ENCODE peak calls at places on chromosomes 16 and 17, in five cellular contexts. Q is GM10248, X is progenitor cell of endocrine pancreas, Y is fibroblast of pulmonary artery, D is MCF 10A. B is an unnamed sample.
A peak's percentile ranks its signal among the peaks of the same experiment; 100 is the strongest.

GRCh38 chr17:19378416-19379293 is at the start of gene MAPK7:
- DNase-seq in Y (no peak), D (no peak), X (no peak), Q (no peak), B (no peak)

GRCh38 chr16:28259091-28259780 is 33.1 kb upstream of the SBK1 start:
- DNase-seq in Y (no peak), D (no peak), Q (no peak), X (no peak), B (no peak)

GRCh38 chr17:62790554-62790953 is 17.6 kb downstream of the MARCHF10 start:
- DNase-seq in Y (peak; percentile 62), X (no peak), D (peak; percentile 70), Q (no peak), B (no peak)

GRCh38 chr17:68057531-68057952 is 22.0 kb downstream of the KPNA2 start:
- DNase-seq in X (no peak), Q (no peak), Y (peak; percentile 66), D (peak; percentile 41), B (peak; percentile 29)

GRCh38 chr16:15518412-15519351 is 84.3 kb downstream of the BMERB1 start:
- DNase-seq in X (no peak), Q (no peak), D (no peak), Y (peak; percentile 93), B (no peak)

GRCh38 chr17:21376835-21377690 is 906 bp downstream of the KCNJ12 start:
- DNase-seq in Q (no peak), Y (peak; percentile 16), D (no peak), X (no peak), B (peak; percentile 31)

GRCh38 chr16:57379579-57379978 is 7.3 kb downstream of the CX3CL1 start:
- DNase-seq in Y (no peak), Q (no peak), X (no peak), D (peak; percentile 83), B (no peak)

GRCh38 chr17:29844339-29845048 is 85.5 kb downstream of the SSH2 start:
- DNase-seq in Q (no peak), X (no peak), D (no peak), Y (peak; percentile 70), B (no peak)

GRCh38 chr16:82876951-82877350 is 250.2 kb downstream of the CDH13 start:
- DNase-seq in X (no peak), Q (no peak), D (no peak), Y (no peak), B (no peak)

GRCh38 chr17:79036181-79036580 is 12.2 kb downstream of the C1QTNF1 start:
- DNase-seq in D (no peak), Q (no peak), X (no peak), Y (no peak), B (no peak)

GRCh38 chr17:75922963-75923874 is 17.6 kb downstream of the FBF1 start:
- DNase-seq in Y (no peak), Q (no peak), D (no peak), X (no peak), B (no peak)

GRCh38 chr16:48462146-48462740 is 77.0 kb upstream of the SIAH1 start:
- DNase-seq in X (no peak), Q (no peak), D (peak; percentile 71), Y (peak; percentile 43), B (no peak)

GRCh38 chr17:61492759-61493526 is 40.7 kb downstream of the TBX4 start:
- DNase-seq in X (no peak), Q (no peak), Y (peak; percentile 18), D (no peak), B (no peak)

GRCh38 chr17:67891481-67892119 is 66.3 kb downstream of the BPTF start:
- DNase-seq in Y (peak; percentile 77), X (no peak), D (peak; percentile 71), Q (no peak), B (no peak)

GRCh38 chr16:57147381-57148191 is 38.3 kb downstream of the PSME3IP1 start:
- DNase-seq in Q (no peak), D (no peak), Y (peak; percentile 50), X (no peak), B (peak; percentile 27)

GRCh38 chr16:23506606-23506994 is 3.7 kb downstream of the GGA2 start:
- DNase-seq in Y (no peak), D (no peak), Q (no peak), X (no peak), B (no peak)

GRCh38 chr16:16127469-16128116 is 95.7 kb downstream of the ABCC6 start:
- DNase-seq in Y (peak; percentile 79), D (peak; percentile 74), X (peak; percentile 60), Q (peak; percentile 79), B (peak; percentile 83)

GRCh38 chr17:79970576-79971068 is 65.0 kb downstream of the TBC1D16 start:
- DNase-seq in Y (peak; percentile 44), X (no peak), Q (no peak), D (peak; percentile 64), B (peak; percentile 34)

GRCh38 chr17:82933006-82933310 is 93.1 kb upstream of the ZNF750 start:
- DNase-seq in X (no peak), D (no peak), Q (no peak), Y (no peak), B (no peak)

GRCh38 chr17:69524854-69525253 is 110.4 kb downstream of the MAP2K6 start:
- DNase-seq in X (no peak), D (peak; percentile 42), Y (peak; percentile 9), Q (no peak), B (no peak)

GRCh38 chr17:38898812-38899348 is 26.5 kb upstream of the LASP1NB start:
- DNase-seq in Y (peak; percentile 31), D (no peak), X (no peak), Q (peak; percentile 95), B (no peak)

GRCh38 chr16:8931864-8932263 is 31.8 kb downstream of the USP7 start:
- DNase-seq in Y (peak; percentile 79), X (peak; percentile 39), Q (peak; percentile 38), D (peak; percentile 56), B (peak; percentile 65)

GRCh38 chr17:17781591-17782424 is 55.0 kb downstream of the SREBF1 start:
- DNase-seq in Q (peak; percentile 36), X (peak; percentile 36), Y (peak; percentile 45), D (peak; percentile 37), B (peak; percentile 39)

GRCh38 chr16:87086575-87086974 is 230.6 kb downstream of the C16orf95 start:
- DNase-seq in Q (no peak), Y (peak; percentile 7), X (no peak), D (no peak), B (no peak)

GRCh38 chr17:77869041-77869595 is 89.4 kb upstream of the TNRC6C start:
- DNase-seq in D (no peak), Q (no peak), Y (no peak), X (no peak), B (no peak)

GRCh38 chr17:42345396-42346078 is 42.7 kb downstream of the STAT3 start:
- DNase-seq in D (no peak), Y (no peak), Q (no peak), X (no peak), B (no peak)

GRCh38 chr17:8574687-8575086 is 55.8 kb downstream of the MYH10 start:
- DNase-seq in D (no peak), Y (peak; percentile 43), X (no peak), Q (no peak), B (no peak)
- TF ChIP-seq CTCF in D (no peak), Y (peak; percentile 35), X (peak; percentile 22), Q (no peak), B (peak; percentile 38)

DNA sequence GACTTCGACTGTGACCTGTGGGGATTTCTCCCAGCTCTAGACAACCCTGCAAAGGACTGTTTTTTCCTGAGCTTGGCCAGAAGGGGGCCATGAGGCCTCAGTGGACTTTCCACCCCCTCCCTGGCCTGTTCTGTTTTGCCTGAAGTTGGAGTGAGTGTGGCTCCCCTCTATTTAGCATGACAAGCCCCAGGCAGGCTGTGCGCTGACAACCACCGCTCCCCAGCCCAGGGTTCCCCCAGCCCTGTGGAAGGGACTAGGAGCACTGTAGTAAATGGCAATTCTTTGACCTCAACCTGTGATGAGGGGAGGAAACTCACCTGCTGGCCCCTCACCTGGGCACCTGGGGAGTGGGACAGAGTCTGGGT is 19.3 kb downstream of the NGFR start:
- DNase-seq in Y (peak; percentile 39), D (no peak), Q (no peak), X (no peak), B (no peak)
- TF ChIP-seq CTCF in Y (peak; percentile 39), D (no peak), Q (no peak), X (peak; percentile 38), B (no peak)

GRCh38 chr17:73342549-73343167 is 30.9 kb upstream of the CDC42EP4 start:
- DNase-seq in Q (no peak), X (no peak), D (no peak), Y (peak; percentile 74), B (no peak)
- TF ChIP-seq CTCF in Q (no peak), X (no peak), D (no peak), Y (peak; percentile 35), B (no peak)

GRCh38 chr16:4477966-4478365 is 1.8 kb downstream of the HMOX2 start:
- DNase-seq in X (no peak), Q (no peak), D (peak; percentile 73), Y (peak; percentile 66), B (peak; percentile 56)
- TF ChIP-seq CTCF in X (peak; percentile 32), Q (no peak), D (no peak), Y (peak; percentile 44), B (no peak)

GRCh38 chr17:11561702-11562101 is 36.6 kb upstream of the DNAH9 start:
- DNase-seq in X (no peak), Y (no peak), D (no peak), Q (no peak), B (no peak)
- TF ChIP-seq CTCF in X (no peak), Y (no peak), D (no peak), Q (no peak), B (no peak)

DNA sequence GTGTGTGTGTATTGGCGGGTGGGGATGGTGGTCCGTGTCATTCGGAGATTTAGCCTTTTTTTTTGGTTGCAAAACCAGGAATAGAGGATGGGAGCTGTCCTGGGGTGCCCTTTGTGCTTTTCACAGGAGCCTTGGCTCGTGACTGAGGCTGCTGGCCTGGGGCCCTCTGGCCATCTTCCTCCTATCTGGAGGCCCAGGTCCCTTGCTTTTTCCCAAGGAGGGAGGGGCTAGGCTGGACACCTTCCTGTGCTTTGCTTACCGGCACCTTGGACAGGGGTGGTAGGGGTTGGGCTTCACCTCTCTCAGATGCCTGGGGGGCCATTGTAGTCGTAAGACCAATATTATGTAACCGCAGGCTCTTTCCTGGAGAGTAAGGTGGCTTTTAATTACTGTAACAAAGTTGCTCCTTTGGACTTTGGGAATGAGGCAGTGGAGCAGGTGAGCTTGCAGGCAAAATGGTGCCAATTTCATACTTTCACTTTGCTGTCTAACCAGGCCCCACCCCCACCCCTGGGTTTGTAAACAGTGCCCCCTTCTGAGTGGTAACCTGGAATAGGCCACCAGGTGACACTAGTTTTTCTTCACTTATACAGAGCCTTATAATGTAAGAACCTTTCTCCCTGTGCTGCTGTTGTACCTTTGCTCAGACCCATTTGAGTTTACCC is 1.2 kb downstream of the DYNLL2 start:
- DNase-seq in X (no peak), Q (peak; percentile 64), D (peak; percentile 47), Y (peak; percentile 11), B (peak; percentile 13)
- TF ChIP-seq CTCF in X (peak; percentile 35), Q (peak; percentile 20), D (no peak), Y (peak; percentile 21), B (no peak)

DNA sequence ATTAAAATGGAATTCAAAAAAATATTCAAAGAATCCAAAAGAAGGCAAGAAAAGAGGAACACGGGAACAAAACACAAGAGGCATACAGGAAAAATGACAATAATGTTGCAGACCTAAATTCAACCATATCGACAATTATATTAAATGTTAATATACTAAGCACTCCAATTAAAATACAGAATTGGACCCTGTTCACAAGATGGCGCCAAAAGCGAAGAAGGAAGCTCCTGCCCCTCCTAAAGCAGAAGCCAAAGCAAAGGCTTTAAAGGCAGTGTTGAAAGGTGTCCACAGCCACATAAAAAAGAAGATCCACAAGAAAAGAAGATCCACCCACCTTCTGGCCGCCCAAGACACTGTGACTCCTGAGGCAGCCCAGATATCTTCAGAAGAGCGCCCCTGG is 6.3 kb upstream of the XAF1 start:
- DNase-seq in Q (no peak), D (peak; percentile 43), Y (peak; percentile 53), X (no peak), B (no peak)
- TF ChIP-seq CTCF in Q (no peak), D (no peak), Y (peak; percentile 36), X (no peak), B (no peak)

GRCh38 chr17:54544239-54544638 is 356.4 kb upstream of the TOM1L1 start:
- DNase-seq in Y (no peak), D (no peak), Q (no peak), X (no peak), B (peak; percentile 8)
- TF ChIP-seq CTCF in Y (no peak), D (no peak), Q (no peak), X (peak; percentile 34), B (no peak)